ENCODE peak calls at places on chromosome 2, in five cellular contexts. B, O, X, U and M are unnamed samples.
A peak's percentile ranks its signal among the peaks of the same experiment; 100 is the strongest.

GRCh38 chr2:46315103-46315890 is 18.1 kb downstream of the EPAS1 start:
- DNase-seq in X (peak; percentile 97), U (peak; percentile 85), B (no peak), O (peak; percentile 100), M (peak; percentile 13)

GRCh38 chr2:167355796-167356195 is 467.5 kb downstream of the XIRP2 start:
- DNase-seq in X (peak; percentile 41), B (no peak), U (no peak), O (no peak), M (no peak)

GRCh38 chr2:38668787-38669479 is 3.0 kb downstream of the GALM start:
- DNase-seq in U (no peak), O (no peak), B (no peak), X (no peak), M (no peak)

GRCh38 chr2:171522057-171522803 is at the start of gene CYBRD1:
- DNase-seq in O (peak; percentile 91), U (peak; percentile 80), B (peak; percentile 50), X (peak; percentile 86), M (peak; percentile 11)

GRCh38 chr2:234425923-234426603 is 70.8 kb downstream of the ARL4C start:
- DNase-seq in B (no peak), X (no peak), U (peak; percentile 77), O (no peak), M (no peak)

GRCh38 chr2:233399306-233400225 is 45.3 kb downstream of the DGKD start:
- DNase-seq in O (no peak), U (no peak), B (no peak), X (no peak), M (no peak)

GRCh38 chr2:201909348-201909747 is 103.0 kb downstream of the CDK15 start:
- DNase-seq in B (no peak), X (peak; percentile 99), O (peak; percentile 85), U (no peak), M (no peak)

GRCh38 chr2:229273384-229274338 is 2.6 kb upstream of the PID1 start:
- DNase-seq in B (peak; percentile 81), O (peak; percentile 85), X (peak; percentile 82), U (peak; percentile 86), M (no peak)

GRCh38 chr2:47509250-47509649 is 106.3 kb downstream of the MSH2 start:
- DNase-seq in X (peak; percentile 12), O (no peak), U (no peak), B (no peak), M (no peak)

GRCh38 chr2:174836345-174836999 is 72.2 kb upstream of the CHRNA1 start:
- DNase-seq in U (no peak), B (no peak), O (peak; percentile 89), X (peak; percentile 96), M (no peak)

GRCh38 chr2:235698028-235698427 is 204.2 kb downstream of the AGAP1 start:
- DNase-seq in X (no peak), B (no peak), O (no peak), U (no peak), M (no peak)

GRCh38 chr2:112134120-112134519 is 4.1 kb upstream of the FBLN7 start:
- DNase-seq in U (no peak), O (no peak), X (no peak), B (no peak), M (no peak)

GRCh38 chr2:148656516-148656915 is 12.0 kb downstream of the EPC2 start:
- DNase-seq in X (no peak), B (no peak), U (no peak), O (no peak), M (no peak)

GRCh38 chr2:174148833-174149232 is 99.5 kb downstream of the OLA1 start:
- DNase-seq in O (no peak), B (no peak), X (no peak), U (no peak), M (no peak)

GRCh38 chr2:96261328-96262003 is 4.3 kb downstream of the TMEM127 start:
- DNase-seq in X (no peak), U (no peak), B (no peak), O (no peak), M (no peak)

GRCh38 chr2:113131343-113131933 is 4.0 kb downstream of the IL1RN start:
- DNase-seq in U (no peak), B (no peak), X (no peak), O (no peak), M (no peak)

GRCh38 chr2:179946810-179947485 is 60.1 kb downstream of the CWC22 start:
- DNase-seq in U (no peak), O (no peak), B (no peak), X (no peak), M (no peak)

GRCh38 chr2:232611559-232612218 is 21.7 kb upstream of the EFHD1 start:
- DNase-seq in O (peak; percentile 44), U (peak; percentile 66), B (peak; percentile 53), X (peak; percentile 63), M (no peak)

GRCh38 chr2:189411860-189412259 is 29.4 kb upstream of the WDR75 start:
- DNase-seq in B (no peak), X (peak; percentile 94), U (no peak), O (peak; percentile 91), M (no peak)

GRCh38 chr2:223297788-223298187 is 245.8 kb downstream of the KCNE4 start:
- DNase-seq in X (peak; percentile 65), O (peak; percentile 20), B (no peak), U (no peak), M (no peak)

GRCh38 chr2:214051585-214051984 is 359.3 kb upstream of the VWC2L start:
- DNase-seq in U (no peak), O (no peak), X (no peak), B (no peak), M (no peak)

GRCh38 chr2:227864161-227864756 is 7.2 kb upstream of the DAW1 start:
- DNase-seq in B (no peak), U (no peak), X (peak; percentile 56), O (peak; percentile 80), M (no peak)

GRCh38 chr2:37000988-37001556 is 34.7 kb upstream of the STRN start:
- DNase-seq in U (no peak), B (no peak), O (no peak), X (no peak), M (no peak)

GRCh38 chr2:192286093-192286701 is 91.5 kb upstream of the TMEFF2 start:
- DNase-seq in O (peak; percentile 68), U (no peak), B (no peak), X (peak; percentile 42), M (no peak)

GRCh38 chr2:61180686-61181085 is 18.7 kb downstream of the C2orf74 start:
- DNase-seq in U (no peak), O (no peak), B (no peak), X (no peak), M (no peak)

GRCh38 chr2:119196301-119197124 is 27.1 kb upstream of the STEAP3 start:
- DNase-seq in X (no peak), U (no peak), O (peak; percentile 64), B (no peak), M (no peak)

GRCh38 chr2:228065686-228066085 is 115.8 kb downstream of the SPHKAP start:
- DNase-seq in B (no peak), U (no peak), X (no peak), O (peak; percentile 42), M (no peak)

GRCh38 chr2:112189001-112189556 is 50.9 kb downstream of the FBLN7 start:
- DNase-seq in U (no peak), X (no peak), B (no peak), O (no peak), M (no peak)

GRCh38 chr2:168910330-168910729 is 9.2 kb downstream of the G6PC2 start:
- DNase-seq in U (no peak), O (no peak), B (no peak), X (no peak), M (no peak)

GRCh38 chr2:8857709-8858108 is 20.3 kb upstream of the KIDINS220 start:
- DNase-seq in X (no peak), B (no peak), O (no peak), U (no peak), M (no peak)

GRCh38 chr2:149686677-149687427 is 99.3 kb upstream of the MMADHC start:
- DNase-seq in B (no peak), U (no peak), X (no peak), O (no peak), M (no peak)

GRCh38 chr2:241009191-241009590 is 10.8 kb downstream of the SNED1 start:
- DNase-seq in X (no peak), O (no peak), B (peak; percentile 21), U (no peak), M (no peak)
- H3K4me3 ChIP-seq in X (no peak overlapping the region), O (no peak overlapping the region), B (no peak overlapping the region), U (no peak overlapping the region), M (no peak overlapping the region)

DNA sequence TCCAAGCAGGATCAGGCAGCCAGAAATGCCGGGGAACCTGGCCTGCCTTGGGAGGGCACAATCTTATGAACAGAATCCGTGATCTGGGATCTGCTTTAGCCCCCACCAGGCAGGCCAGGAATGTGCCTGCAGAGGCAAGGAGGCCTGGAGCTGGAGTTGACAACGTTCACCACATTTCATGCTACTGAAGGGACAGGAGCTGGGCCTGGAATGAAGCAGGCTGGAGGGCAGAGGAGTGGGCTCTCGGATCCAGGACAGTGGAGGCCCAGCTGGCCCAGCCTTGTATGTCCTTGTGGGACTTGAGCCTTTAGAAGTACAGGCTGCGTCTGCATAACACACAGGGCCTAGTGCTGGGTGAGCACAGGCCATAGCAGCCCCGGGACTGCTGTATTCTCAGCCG is 91.8 kb downstream of the KLHL29 start:
- DNase-seq in B (no peak), U (no peak), X (no peak), O (no peak), M (no peak)
- H3K4me1 ChIP-seq in B (peaks cover 13% of the 10 kb centered on the region), U (no peaks in the 10 kb centered on the region), X (peaks cover 5% of the 10 kb centered on the region), O (peaks cover 15% of the 10 kb centered on the region), M (no peaks in the 10 kb centered on the region)

DNA sequence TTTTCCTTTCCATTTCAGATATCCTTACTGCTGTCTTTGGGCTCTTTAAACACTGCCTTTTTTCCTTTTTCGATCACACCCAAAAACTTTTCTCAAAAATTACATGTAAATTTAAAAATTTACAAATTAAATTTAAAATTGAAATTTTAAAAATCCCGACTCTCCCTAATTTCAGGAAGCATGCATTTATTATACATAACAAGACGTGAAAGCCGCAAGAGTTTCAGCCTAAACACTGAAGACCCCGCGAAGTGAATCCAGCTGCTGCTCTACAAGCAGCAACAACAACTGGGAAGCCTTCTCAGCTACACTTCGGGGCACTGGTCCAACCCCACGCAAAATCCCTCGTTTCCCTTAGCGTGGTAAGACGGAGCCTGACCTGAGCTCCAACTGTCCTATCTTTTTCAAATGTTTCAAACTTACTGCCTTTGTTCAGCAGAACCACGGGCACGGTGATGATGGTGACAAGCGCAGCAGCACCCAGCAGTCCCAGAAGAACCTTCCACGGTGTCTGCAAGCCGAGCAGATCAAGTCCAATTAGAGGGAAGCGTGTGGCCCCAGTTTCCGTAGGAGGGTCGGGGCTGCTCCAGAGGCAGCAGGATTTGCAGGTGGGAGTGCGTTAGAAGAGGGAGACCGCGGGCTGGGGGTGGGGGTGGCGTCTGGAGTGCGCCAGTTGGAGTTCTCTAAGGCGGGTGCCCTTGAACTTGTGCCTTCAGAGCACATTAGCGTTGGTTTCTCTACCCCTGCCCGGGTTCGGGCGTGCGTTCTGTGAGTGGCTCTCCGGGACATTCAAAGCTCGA is 839 bp downstream of the DPP4 start:
- DNase-seq in O (peak; percentile 50), U (peak; percentile 14), B (no peak), X (no peak), M (no peak)
- H3K4me3 ChIP-seq in O (peak overlapping the region; percentile 80), U (peak overlapping the region; percentile 54), B (peak overlapping the region; percentile 95), X (peak overlapping the region; percentile 75), M (peak overlapping the region; percentile 37)

GRCh38 chr2:33058716-33059451 is 112.1 kb downstream of the LTBP1 start:
- DNase-seq in B (no peak), U (no peak), O (no peak), X (no peak), M (no peak)
- H3K4me1 ChIP-seq in B (no peaks in the 10 kb centered on the region), U (no peaks in the 10 kb centered on the region), O (peaks cover 10% of the 10 kb centered on the region), X (no peaks in the 10 kb centered on the region), M (no peaks in the 10 kb centered on the region)